ENCODE peak calls at places on chromosomes 2 and 18, in eight cellular contexts. F is adrenal gland, W is K562, E is suprapubic skin, G is spleen, B is gastrocnemius medialis, R is thyroid gland, V is heart left ventricle. Z is an unnamed sample.

GRCh38 chr18:10453885-10454772 is at the start of gene APCDD1:
- DNase-seq in G (no peak), B (peak), R (peak), V (peak), E (peak), F (peak), W (no peak), Z (no peak)

GRCh38 chr2:176804392-176804791 is 408.2 kb upstream of the HNRNPA3 start:
- DNase-seq in W (no peak), G (no peak), F (no peak), R (no peak), E (no peak), B (no peak), V (no peak), Z (no peak)

GRCh38 chr2:54634564-54635511 is 88.6 kb upstream of the EML6 start:
- DNase-seq in W (no peak), R (peak), G (no peak), F (peak), V (peak), E (no peak), B (peak), Z (no peak)

GRCh38 chr2:56132138-56132537 is 51.7 kb upstream of the CCDC85A start:
- DNase-seq in F (no peak), B (no peak), R (no peak), E (no peak), V (no peak), W (peak), G (no peak), Z (no peak)

GRCh38 chr2:229129738-229130371 is 141.2 kb downstream of the PID1 start:
- DNase-seq in B (no peak), W (no peak), G (no peak), F (peak), V (peak), E (no peak), R (peak), Z (no peak)

GRCh38 chr18:52722904-52723303 is 382.9 kb downstream of the DCC start:
- DNase-seq in F (no peak), G (no peak), W (no peak), E (no peak), R (no peak), V (no peak), B (no peak), Z (no peak)

GRCh38 chr2:66434679-66435548 is at the start of gene MEIS1:
- DNase-seq in B (peak), E (peak), G (peak), F (peak), W (peak), V (peak), R (peak), Z (peak)

GRCh38 chr18:39209173-39209572 is 1643.6 kb upstream of the CELF4 start:
- DNase-seq in F (no peak), B (no peak), R (no peak), E (no peak), W (no peak), V (no peak), G (no peak), Z (no peak)

GRCh38 chr2:183070942-183071844 is 7.4 kb upstream of the DUSP19 start:
- DNase-seq in F (peak), B (no peak), G (no peak), E (no peak), W (no peak), V (no peak), R (peak), Z (no peak)

GRCh38 chr2:235661538-235661937 is 167.7 kb downstream of the AGAP1 start:
- DNase-seq in F (no peak), R (no peak), E (no peak), G (no peak), B (no peak), V (no peak), W (no peak), Z (no peak)

GRCh38 chr2:26008851-26009566 is 24.9 kb upstream of the RAB10 start:
- DNase-seq in R (peak), B (peak), W (no peak), G (peak), E (no peak), F (peak), V (peak), Z (no peak)

GRCh38 chr2:184654945-184655344 is 56.6 kb downstream of the ZNF804A start:
- DNase-seq in E (no peak), V (no peak), F (no peak), R (no peak), B (no peak), W (no peak), G (no peak), Z (no peak)

GRCh38 chr2:10238991-10239485 is 63.7 kb upstream of the HPCAL1 start:
- DNase-seq in B (no peak), V (no peak), G (peak), W (no peak), F (no peak), R (no peak), E (no peak), Z (no peak)

GRCh38 chr2:37688771-37689468 is 17.5 kb upstream of the CDC42EP3 start:
- DNase-seq in R (no peak), W (no peak), V (peak), G (no peak), B (no peak), E (no peak), F (peak), Z (no peak)

GRCh38 chr18:36711813-36712444 is 116.9 kb downstream of the TPGS2 start:
- DNase-seq in B (no peak), W (no peak), V (peak), G (no peak), E (no peak), F (peak), R (no peak), Z (no peak)

GRCh38 chr2:97688062-97688827 is 18.7 kb downstream of the C2orf92 start:
- DNase-seq in G (no peak), B (no peak), V (no peak), E (no peak), W (no peak), R (no peak), F (no peak), Z (no peak)

GRCh38 chr2:240568678-240569522 is 616 bp downstream of the RNPEPL1 start:
- DNase-seq in G (peak), B (peak), W (peak), R (peak), F (peak), V (peak), E (peak), Z (no peak)

GRCh38 chr2:15120578-15120977 is 440.6 kb downstream of the NBAS start:
- DNase-seq in B (no peak), W (no peak), R (no peak), F (no peak), G (no peak), E (no peak), V (no peak), Z (no peak)

GRCh38 chr2:58891828-58892366 is 650.8 kb upstream of the FANCL start:
- DNase-seq in F (no peak), V (no peak), E (no peak), G (no peak), B (no peak), W (peak), R (no peak), Z (no peak)

GRCh38 chr2:233974530-233975071 is 57.4 kb downstream of the TRPM8 start:
- DNase-seq in E (no peak), F (peak), W (peak), V (peak), G (no peak), R (no peak), B (peak), Z (no peak)

GRCh38 chr2:71831208-71831577 is 316.5 kb downstream of the CYP26B1 start:
- DNase-seq in V (peak), B (no peak), E (no peak), G (no peak), W (no peak), R (peak), F (no peak), Z (no peak)

GRCh38 chr18:55863876-55864275 is 275.9 kb upstream of the TCF4 start:
- DNase-seq in E (no peak), F (no peak), W (no peak), V (no peak), R (no peak), G (no peak), B (no peak), Z (no peak)
- TF ChIP-seq POLR2A in E (no peak), F (no peak), W (no peak), V (no peak), R (no peak), G (no peak), B (no peak), Z (no peak)

GRCh38 chr18:54222922-54223567 is 1.4 kb downstream of the MBD2 start:
- DNase-seq in B (no peak), E (no peak), R (peak), V (no peak), W (no peak), F (no peak), G (no peak), Z (no peak)

GRCh38 chr18:54223568-54224241 is 764 bp downstream of the MBD2 start:
- DNase-seq in G (peak), R (peak), W (peak), V (peak), B (peak), E (no peak), F (peak), Z (no peak)

GRCh38 chr18:54218299-54218698 is 6.2 kb downstream of the MBD2 start:
- DNase-seq in R (no peak), G (no peak), W (no peak), V (no peak), E (no peak), B (no peak), F (no peak), Z (no peak)

GRCh38 chr18:54217624-54218023 is 6.8 kb downstream of the MBD2 start:
- DNase-seq in W (no peak), F (no peak), B (no peak), E (no peak), G (no peak), V (no peak), R (no peak), Z (no peak)

GRCh38 chr18:54220406-54220805 is 4.1 kb downstream of the MBD2 start:
- DNase-seq in R (no peak), W (no peak), E (no peak), B (no peak), F (no peak), V (no peak), G (no peak), Z (no peak)
- H3K27ac ChIP-seq in R (no peak), W (no peak), E (no peak), B (no peak), F (no peak), V (no peak), G (peak), Z (no peak)

DNA sequence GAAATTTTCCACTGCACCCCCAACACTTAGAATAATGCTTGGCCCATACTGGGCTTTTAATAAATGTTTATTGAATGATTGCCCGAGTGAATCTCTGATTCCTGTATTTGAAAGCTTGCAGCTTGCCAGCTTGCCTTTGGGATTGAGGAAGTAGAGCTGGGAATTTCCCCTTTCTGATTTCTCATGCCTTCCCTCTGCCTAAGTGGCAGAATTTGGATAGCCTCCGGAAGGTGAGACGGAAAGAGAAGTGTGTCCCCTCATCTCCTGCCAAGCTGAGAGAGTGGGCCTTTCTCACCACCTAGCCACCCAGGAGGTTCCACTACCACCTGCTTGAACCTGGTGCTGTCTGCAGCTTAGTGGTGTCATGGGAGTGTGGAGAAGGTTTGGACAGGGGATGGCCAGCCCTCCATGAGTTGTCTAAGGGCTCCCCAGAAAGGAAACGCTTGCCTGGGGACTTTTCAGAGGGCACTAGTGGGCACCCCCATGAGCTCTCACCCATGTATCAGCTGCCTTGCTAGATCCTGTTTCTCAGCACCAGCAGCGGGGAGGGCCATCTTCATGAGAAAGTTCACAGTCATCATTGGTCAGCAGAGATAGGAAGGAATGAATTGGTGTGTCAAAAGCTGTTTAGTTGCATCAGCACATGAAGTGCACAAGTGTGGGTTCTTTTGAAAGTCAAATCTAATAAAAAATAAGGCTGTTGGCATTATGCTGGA is 8.6 kb upstream of the NCOA1 start:
- DNase-seq in G (no peak), F (no peak), E (no peak), B (no peak), V (no peak), W (peak), R (no peak), Z (no peak)
- TF ChIP-seq POLR2A in G (no peak), F (no peak), E (no peak), B (no peak), V (no peak), W (no peak), R (no peak), Z (no peak)

DNA sequence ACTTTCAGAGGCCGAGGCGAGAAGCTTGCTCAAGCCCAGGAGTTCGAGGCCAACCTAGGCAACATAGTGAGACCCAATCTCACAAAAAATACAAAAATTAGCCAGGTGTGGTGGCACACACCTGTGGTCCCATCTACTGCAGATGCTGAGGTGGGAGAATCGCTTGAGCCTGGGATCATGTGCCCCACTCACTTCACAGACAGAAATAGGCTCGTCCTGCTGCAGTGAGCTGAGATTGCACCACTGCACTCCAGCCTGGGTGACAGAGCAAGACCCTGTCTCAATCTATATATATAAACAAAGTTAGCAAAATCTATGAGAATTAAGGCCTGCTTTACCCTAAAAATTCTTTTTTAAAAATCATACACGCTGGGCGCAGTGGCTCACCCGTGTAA is 50.8 kb downstream of the TEX44 start:
- DNase-seq in V (no peak), F (no peak), G (no peak), E (no peak), W (no peak), R (no peak), B (peak), Z (no peak)
- H3K27ac ChIP-seq in V (peak), F (no peak), G (peak), E (peak), W (peak), R (peak), B (peak), Z (peak)

GRCh38 chr2:237600205-237600846 is 9.8 kb upstream of the RAB17 start:
- DNase-seq in G (no peak), W (no peak), F (peak), E (no peak), B (peak), R (peak), V (peak), Z (no peak)
- TF ChIP-seq POLR2A in G (no peak), W (no peak), F (no peak), E (no peak), B (peak), R (no peak), V (no peak), Z (no peak)

GRCh38 chr2:157874278-157874825 is 1.8 kb downstream of the ACVR1 start:
- DNase-seq in G (peak), E (no peak), F (peak), V (peak), W (no peak), R (peak), B (no peak), Z (no peak)
- H3K27ac ChIP-seq in G (peak), E (peak), F (no peak), V (peak), W (no peak), R (peak), B (peak), Z (peak)